ENCODE peak calls at places on chromosomes 3 and 15, in four cellular contexts. One of them, this sample, is unnamed.

GRCh38 chr3:105429034-105429762 is 62.5 kb downstream of the ALCAM start:
- DNase-seq in fibroblast of pulmonary artery: no peak
- DNase-seq in ELR: no peak
- DNase-seq in stimulated activated CD8-positive, alpha-beta memory T cell treated with anti-CD3 and anti-CD28 coated beads, Interleukin-2, amount 100 ng/mL, for 48 hours: no peak
- DNase-seq in this sample: no peak

GRCh38 chr3:12454076-12454807 is 30.0 kb upstream of the TSEN2 start:
- DNase-seq in fibroblast of pulmonary artery: no peak
- DNase-seq in ELR: peak
- DNase-seq in stimulated activated CD8-positive, alpha-beta memory T cell treated with anti-CD3 and anti-CD28 coated beads, Interleukin-2, amount 100 ng/mL, for 48 hours: no peak
- DNase-seq in this sample: no peak

GRCh38 chr15:33903661-33904060 is 64.6 kb upstream of the CHRM5 start:
- DNase-seq in fibroblast of pulmonary artery: no peak
- DNase-seq in ELR: no peak
- DNase-seq in stimulated activated CD8-positive, alpha-beta memory T cell treated with anti-CD3 and anti-CD28 coated beads, Interleukin-2, amount 100 ng/mL, for 48 hours: no peak
- DNase-seq in this sample: no peak

GRCh38 chr3:103195201-103195600 is 760.4 kb downstream of the ZPLD1 start:
- DNase-seq in fibroblast of pulmonary artery: no peak
- DNase-seq in ELR: peak
- DNase-seq in stimulated activated CD8-positive, alpha-beta memory T cell treated with anti-CD3 and anti-CD28 coated beads, Interleukin-2, amount 100 ng/mL, for 48 hours: no peak
- DNase-seq in this sample: no peak

GRCh38 chr3:140440446-140440845 is 237.4 kb upstream of the TRIM42 start:
- DNase-seq in fibroblast of pulmonary artery: no peak
- DNase-seq in ELR: no peak
- DNase-seq in stimulated activated CD8-positive, alpha-beta memory T cell treated with anti-CD3 and anti-CD28 coated beads, Interleukin-2, amount 100 ng/mL, for 48 hours: no peak
- DNase-seq in this sample: no peak

GRCh38 chr15:78976691-78977090 is 31.8 kb upstream of the CTSH start:
- DNase-seq in fibroblast of pulmonary artery: no peak
- DNase-seq in ELR: no peak
- DNase-seq in stimulated activated CD8-positive, alpha-beta memory T cell treated with anti-CD3 and anti-CD28 coated beads, Interleukin-2, amount 100 ng/mL, for 48 hours: no peak
- DNase-seq in this sample: no peak

GRCh38 chr3:4343258-4343657 is 40.1 kb downstream of the SETMAR start:
- DNase-seq in fibroblast of pulmonary artery: no peak
- DNase-seq in ELR: peak
- DNase-seq in stimulated activated CD8-positive, alpha-beta memory T cell treated with anti-CD3 and anti-CD28 coated beads, Interleukin-2, amount 100 ng/mL, for 48 hours: no peak
- DNase-seq in this sample: no peak

GRCh38 chr3:1692428-1692827 is 406.2 kb upstream of the CNTN4 start:
- DNase-seq in fibroblast of pulmonary artery: no peak
- DNase-seq in ELR: no peak
- DNase-seq in stimulated activated CD8-positive, alpha-beta memory T cell treated with anti-CD3 and anti-CD28 coated beads, Interleukin-2, amount 100 ng/mL, for 48 hours: no peak
- DNase-seq in this sample: no peak

GRCh38 chr3:187743195-187744141 is 1.8 kb downstream of the BCL6 start:
- DNase-seq in fibroblast of pulmonary artery: peak
- DNase-seq in ELR: peak
- DNase-seq in stimulated activated CD8-positive, alpha-beta memory T cell treated with anti-CD3 and anti-CD28 coated beads, Interleukin-2, amount 100 ng/mL, for 48 hours: no peak
- DNase-seq in this sample: no peak

GRCh38 chr3:44993471-44994205 is 17.6 kb downstream of the EXOSC7 start:
- DNase-seq in fibroblast of pulmonary artery: peak
- DNase-seq in ELR: peak
- DNase-seq in stimulated activated CD8-positive, alpha-beta memory T cell treated with anti-CD3 and anti-CD28 coated beads, Interleukin-2, amount 100 ng/mL, for 48 hours: no peak
- DNase-seq in this sample: no peak

GRCh38 chr3:158731938-158732855 is at the start of gene RARRES1:
- DNase-seq in fibroblast of pulmonary artery: peak
- DNase-seq in ELR: peak
- DNase-seq in stimulated activated CD8-positive, alpha-beta memory T cell treated with anti-CD3 and anti-CD28 coated beads, Interleukin-2, amount 100 ng/mL, for 48 hours: peak
- DNase-seq in this sample: no peak

GRCh38 chr3:134307425-134307824 is 56.8 kb upstream of the RYK start:
- DNase-seq in fibroblast of pulmonary artery: no peak
- DNase-seq in ELR: no peak
- DNase-seq in stimulated activated CD8-positive, alpha-beta memory T cell treated with anti-CD3 and anti-CD28 coated beads, Interleukin-2, amount 100 ng/mL, for 48 hours: no peak
- DNase-seq in this sample: no peak

GRCh38 chr3:45417949-45418847 is 29.8 kb downstream of the LARS2 start:
- DNase-seq in fibroblast of pulmonary artery: no peak
- DNase-seq in ELR: no peak
- DNase-seq in stimulated activated CD8-positive, alpha-beta memory T cell treated with anti-CD3 and anti-CD28 coated beads, Interleukin-2, amount 100 ng/mL, for 48 hours: no peak
- DNase-seq in this sample: no peak

GRCh38 chr3:99529265-99529664 is 109.1 kb upstream of the COL8A1 start:
- DNase-seq in fibroblast of pulmonary artery: no peak
- DNase-seq in ELR: no peak
- DNase-seq in stimulated activated CD8-positive, alpha-beta memory T cell treated with anti-CD3 and anti-CD28 coated beads, Interleukin-2, amount 100 ng/mL, for 48 hours: no peak
- DNase-seq in this sample: no peak

GRCh38 chr3:149291178-149291577 is 42.3 kb downstream of the TM4SF18 start:
- DNase-seq in fibroblast of pulmonary artery: peak
- DNase-seq in ELR: peak
- DNase-seq in stimulated activated CD8-positive, alpha-beta memory T cell treated with anti-CD3 and anti-CD28 coated beads, Interleukin-2, amount 100 ng/mL, for 48 hours: no peak
- DNase-seq in this sample: no peak

GRCh38 chr3:43290961-43291360 is 4.6 kb downstream of the SNRK start:
- DNase-seq in fibroblast of pulmonary artery: peak
- DNase-seq in ELR: peak
- DNase-seq in stimulated activated CD8-positive, alpha-beta memory T cell treated with anti-CD3 and anti-CD28 coated beads, Interleukin-2, amount 100 ng/mL, for 48 hours: no peak
- DNase-seq in this sample: no peak

GRCh38 chr3:78887029-78887428 is 880.8 kb downstream of the ROBO1 start:
- DNase-seq in fibroblast of pulmonary artery: peak
- DNase-seq in ELR: peak
- DNase-seq in stimulated activated CD8-positive, alpha-beta memory T cell treated with anti-CD3 and anti-CD28 coated beads, Interleukin-2, amount 100 ng/mL, for 48 hours: no peak
- DNase-seq in this sample: no peak

GRCh38 chr3:184230603-184231528 is 1.5 kb downstream of the VWA5B2 start:
- DNase-seq in fibroblast of pulmonary artery: no peak
- DNase-seq in ELR: no peak
- DNase-seq in stimulated activated CD8-positive, alpha-beta memory T cell treated with anti-CD3 and anti-CD28 coated beads, Interleukin-2, amount 100 ng/mL, for 48 hours: no peak
- DNase-seq in this sample: no peak

GRCh38 chr15:55649058-55649423 is 60.9 kb upstream of the PYGO1 start:
- DNase-seq in fibroblast of pulmonary artery: peak
- DNase-seq in ELR: peak
- DNase-seq in stimulated activated CD8-positive, alpha-beta memory T cell treated with anti-CD3 and anti-CD28 coated beads, Interleukin-2, amount 100 ng/mL, for 48 hours: no peak
- DNase-seq in this sample: no peak

GRCh38 chr3:143119009-143119914 is at the start of gene CHST2:
- DNase-seq in fibroblast of pulmonary artery: peak
- DNase-seq in ELR: peak
- DNase-seq in stimulated activated CD8-positive, alpha-beta memory T cell treated with anti-CD3 and anti-CD28 coated beads, Interleukin-2, amount 100 ng/mL, for 48 hours: peak
- DNase-seq in this sample: no peak

GRCh38 chr3:189897406-189897805 is 223.3 kb downstream of the P3H2 start:
- DNase-seq in fibroblast of pulmonary artery: no peak
- DNase-seq in ELR: no peak
- DNase-seq in stimulated activated CD8-positive, alpha-beta memory T cell treated with anti-CD3 and anti-CD28 coated beads, Interleukin-2, amount 100 ng/mL, for 48 hours: no peak
- DNase-seq in this sample: no peak

GRCh38 chr3:169195672-169196071 is 467.8 kb downstream of the MECOM start:
- DNase-seq in fibroblast of pulmonary artery: no peak
- DNase-seq in ELR: no peak
- DNase-seq in stimulated activated CD8-positive, alpha-beta memory T cell treated with anti-CD3 and anti-CD28 coated beads, Interleukin-2, amount 100 ng/mL, for 48 hours: no peak
- DNase-seq in this sample: no peak

GRCh38 chr3:52090131-52090548 is 33.8 kb upstream of the DUSP7 start:
- DNase-seq in fibroblast of pulmonary artery: peak
- DNase-seq in ELR: peak
- DNase-seq in stimulated activated CD8-positive, alpha-beta memory T cell treated with anti-CD3 and anti-CD28 coated beads, Interleukin-2, amount 100 ng/mL, for 48 hours: no peak
- DNase-seq in this sample: no peak

GRCh38 chr15:93523490-93523889 is 434.5 kb upstream of the RGMA start:
- DNase-seq in fibroblast of pulmonary artery: no peak
- DNase-seq in ELR: no peak
- DNase-seq in stimulated activated CD8-positive, alpha-beta memory T cell treated with anti-CD3 and anti-CD28 coated beads, Interleukin-2, amount 100 ng/mL, for 48 hours: no peak
- DNase-seq in this sample: no peak

GRCh38 chr15:40736575-40736974 is 18.5 kb downstream of the RMDN3 start:
- DNase-seq in fibroblast of pulmonary artery: no peak
- DNase-seq in ELR: no peak
- DNase-seq in stimulated activated CD8-positive, alpha-beta memory T cell treated with anti-CD3 and anti-CD28 coated beads, Interleukin-2, amount 100 ng/mL, for 48 hours: no peak
- DNase-seq in this sample: no peak

GRCh38 chr15:62818691-62819090 is 223.9 kb upstream of the TPM1 start:
- DNase-seq in fibroblast of pulmonary artery: peak
- DNase-seq in ELR: peak
- DNase-seq in stimulated activated CD8-positive, alpha-beta memory T cell treated with anti-CD3 and anti-CD28 coated beads, Interleukin-2, amount 100 ng/mL, for 48 hours: no peak
- DNase-seq in this sample: no peak

GRCh38 chr15:29857196-29857595 is 34.9 kb upstream of the TJP1 start:
- DNase-seq in fibroblast of pulmonary artery: peak
- DNase-seq in ELR: peak
- DNase-seq in stimulated activated CD8-positive, alpha-beta memory T cell treated with anti-CD3 and anti-CD28 coated beads, Interleukin-2, amount 100 ng/mL, for 48 hours: no peak
- DNase-seq in this sample: peak

GRCh38 chr3:42751609-42752008 is 21.4 kb downstream of the CCDC13 start:
- DNase-seq in fibroblast of pulmonary artery: peak
- DNase-seq in ELR: no peak
- DNase-seq in stimulated activated CD8-positive, alpha-beta memory T cell treated with anti-CD3 and anti-CD28 coated beads, Interleukin-2, amount 100 ng/mL, for 48 hours: no peak
- DNase-seq in this sample: no peak

GRCh38 chr3:111846717-111847116 is 12.3 kb upstream of the PHLDB2 start:
- DNase-seq in fibroblast of pulmonary artery: peak
- DNase-seq in ELR: peak
- DNase-seq in stimulated activated CD8-positive, alpha-beta memory T cell treated with anti-CD3 and anti-CD28 coated beads, Interleukin-2, amount 100 ng/mL, for 48 hours: no peak
- DNase-seq in this sample: no peak

GRCh38 chr3:105647047-105647446 is 221.8 kb downstream of the CBLB start:
- DNase-seq in fibroblast of pulmonary artery: peak
- DNase-seq in ELR: peak
- DNase-seq in stimulated activated CD8-positive, alpha-beta memory T cell treated with anti-CD3 and anti-CD28 coated beads, Interleukin-2, amount 100 ng/mL, for 48 hours: no peak
- DNase-seq in this sample: no peak

GRCh38 chr15:66939016-66939415 is 126.4 kb upstream of the SMAD3 start:
- DNase-seq in fibroblast of pulmonary artery: no peak
- DNase-seq in ELR: no peak
- DNase-seq in stimulated activated CD8-positive, alpha-beta memory T cell treated with anti-CD3 and anti-CD28 coated beads, Interleukin-2, amount 100 ng/mL, for 48 hours: no peak
- DNase-seq in this sample: no peak

GRCh38 chr3:13598926-13599886 is 50.3 kb downstream of the FBLN2 start:
- DNase-seq in fibroblast of pulmonary artery: peak
- DNase-seq in ELR: peak
- DNase-seq in stimulated activated CD8-positive, alpha-beta memory T cell treated with anti-CD3 and anti-CD28 coated beads, Interleukin-2, amount 100 ng/mL, for 48 hours: no peak
- DNase-seq in this sample: no peak

GRCh38 chr3:127822166-127822835 is at the start of gene MGLL:
- DNase-seq in fibroblast of pulmonary artery: peak
- DNase-seq in ELR: peak
- DNase-seq in stimulated activated CD8-positive, alpha-beta memory T cell treated with anti-CD3 and anti-CD28 coated beads, Interleukin-2, amount 100 ng/mL, for 48 hours: no peak
- DNase-seq in this sample: no peak

GRCh38 chr3:100189444-100189964 is 71.3 kb upstream of the TBC1D23 start:
- DNase-seq in fibroblast of pulmonary artery: no peak
- DNase-seq in ELR: no peak
- DNase-seq in stimulated activated CD8-positive, alpha-beta memory T cell treated with anti-CD3 and anti-CD28 coated beads, Interleukin-2, amount 100 ng/mL, for 48 hours: no peak
- DNase-seq in this sample: no peak

GRCh38 chr3:62529230-62529629 is 155.9 kb upstream of the FEZF2 start:
- DNase-seq in fibroblast of pulmonary artery: peak
- DNase-seq in ELR: peak
- DNase-seq in stimulated activated CD8-positive, alpha-beta memory T cell treated with anti-CD3 and anti-CD28 coated beads, Interleukin-2, amount 100 ng/mL, for 48 hours: no peak
- DNase-seq in this sample: peak

This sample was measured in iPS DF 19.7.